ENCODE peak calls at places on chromosomes 5 and 9, in four cellular contexts. W, K, Y and Q are unnamed samples.

GRCh38 chr9:98775831-98776441 is 20.4 kb downstream of the ANKS6 start:
- DNase-seq in W (no peak), K (no peak), Y (peak; percentile 80), Q (peak; percentile 39)

GRCh38 chr5:113340537-113340936 is 94.3 kb downstream of the TSSK1B start:
- DNase-seq in W (no peak), K (no peak), Y (no peak), Q (no peak)

GRCh38 chr5:111641533-111642230 is 115.3 kb downstream of the NREP start:
- DNase-seq in W (no peak), K (no peak), Y (no peak), Q (no peak)

GRCh38 chr5:113652161-113652560 is 138.7 kb downstream of the YTHDC2 start:
- DNase-seq in W (no peak), K (no peak), Y (no peak), Q (no peak)

GRCh38 chr9:98263080-98263479 is 7.6 kb upstream of the TBC1D2 start:
- DNase-seq in W (no peak), K (no peak), Y (no peak), Q (no peak)

GRCh38 chr9:133818444-133818843 is 80.3 kb upstream of the SARDH start:
- DNase-seq in W (no peak), K (no peak), Y (no peak), Q (no peak)

GRCh38 chr5:61311836-61312808 is 19.9 kb upstream of the ZSWIM6 start:
- DNase-seq in W (no peak), K (no peak), Y (no peak), Q (no peak)

GRCh38 chr5:150114773-150115408 is 28.5 kb upstream of the CSF1R start:
- DNase-seq in W (no peak), K (no peak), Y (no peak), Q (peak; percentile 44)

GRCh38 chr5:96714951-96715451 is 52.8 kb downstream of the CAST start:
- DNase-seq in W (peak; percentile 34), K (no peak), Y (peak; percentile 38), Q (peak; percentile 52)

GRCh38 chr5:139482050-139482889 is at the start of gene STING1:
- DNase-seq in W (peak; percentile 55), K (peak; percentile 88), Y (no peak), Q (peak; percentile 70)

GRCh38 chr9:135586601-135587109 is 25.1 kb downstream of the PAEP start:
- DNase-seq in W (no peak), K (peak; percentile 54), Y (no peak), Q (no peak)

GRCh38 chr9:134188421-134189166 is 24.2 kb upstream of the RNU6ATAC start:
- DNase-seq in W (peak; percentile 80), K (peak; percentile 56), Y (no peak), Q (peak; percentile 32)

GRCh38 chr5:76816110-76816831 is 2.6 kb upstream of the F2RL1 start:
- DNase-seq in W (no peak), K (no peak), Y (no peak), Q (no peak)

GRCh38 chr5:76819851-76820280 is 1.0 kb downstream of the F2RL1 start:
- DNase-seq in W (peak; percentile 59), K (peak; percentile 75), Y (peak; percentile 47), Q (no peak)

GRCh38 chr5:76818844-76819831 is at the start of gene F2RL1:
- DNase-seq in W (peak; percentile 91), K (peak; percentile 86), Y (peak; percentile 88), Q (peak; percentile 53)

DNA sequence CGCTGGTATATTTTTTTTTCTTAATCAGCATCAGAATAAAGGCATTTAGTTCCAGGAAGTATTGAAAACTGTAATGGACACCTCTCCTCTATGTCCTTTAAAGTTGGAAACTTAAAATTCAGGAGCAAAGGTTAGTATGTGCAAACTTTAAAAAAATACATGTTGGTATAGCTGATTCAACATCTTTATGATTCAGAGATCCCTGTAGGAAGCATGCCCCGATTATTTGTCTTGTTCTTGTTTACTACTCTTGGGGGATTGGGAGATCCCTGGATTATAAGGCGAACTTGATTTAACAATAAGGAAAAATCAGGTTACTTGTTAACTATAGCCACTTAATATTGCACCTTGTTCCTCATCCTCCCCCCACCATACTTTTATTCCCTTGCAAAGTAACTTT is 1.7 kb downstream of the F2RL1 start:
- DNase-seq in W (no peak), K (no peak), Y (peak; percentile 28), Q (no peak)
- H3K27ac ChIP-seq in W (peak overlapping the region; percentile 70), K (no peak overlapping the region), Y (peak overlapping the region; percentile 94), Q (no peak overlapping the region)

GRCh38 chr5:137344723-137345322 is 154.3 kb downstream of the SPOCK1 start:
- DNase-seq in W (no peak), K (no peak), Y (peak; percentile 18), Q (peak; percentile 59)
- TF ChIP-seq POLR2A in W (no peak), K (no peak), Y (no peak), Q (no peak)

DNA sequence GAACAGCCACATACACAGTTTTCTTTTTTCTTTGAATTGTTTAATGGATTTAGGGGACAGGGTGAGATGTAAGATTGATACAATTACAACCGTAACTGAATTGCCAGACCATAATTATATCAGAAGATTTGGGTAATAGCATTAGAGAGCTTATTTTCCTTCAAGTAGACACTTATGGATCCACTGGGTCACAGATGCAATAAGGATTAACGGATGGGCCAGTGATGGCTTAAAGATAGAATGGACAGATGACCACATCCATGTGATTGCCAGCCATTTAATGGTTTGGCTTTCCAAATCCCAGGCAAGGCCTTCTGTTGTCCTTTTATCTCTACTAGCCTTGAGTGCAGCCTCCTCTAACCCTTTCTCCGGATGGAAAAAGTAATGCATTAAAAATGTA is 94.7 kb upstream of the NUDT12 start:
- DNase-seq in W (no peak), K (no peak), Y (no peak), Q (no peak)
- H3K4me1 ChIP-seq in W (no peaks in the 10 kb centered on the region), K (no peaks in the 10 kb centered on the region), Y (no peaks in the 10 kb centered on the region), Q (no peaks in the 10 kb centered on the region)

GRCh38 chr9:90702431-90702830 is 59.8 kb upstream of the DIRAS2 start:
- DNase-seq in W (no peak), K (no peak), Y (no peak), Q (no peak)

GRCh38 chr9:90706230-90706629 is 63.6 kb upstream of the DIRAS2 start:
- DNase-seq in W (no peak), K (no peak), Y (no peak), Q (no peak)
- H3K27ac ChIP-seq in W (no peak overlapping the region), K (no peak overlapping the region), Y (no peak overlapping the region), Q (no peak overlapping the region)

GRCh38 chr9:20929276-20929675 is 102.2 kb downstream of the HACD4 start:
- DNase-seq in W (no peak), K (no peak), Y (no peak), Q (no peak)

GRCh38 chr9:20930836-20931235 is 100.6 kb downstream of the HACD4 start:
- DNase-seq in W (no peak), K (no peak), Y (no peak), Q (no peak)

GRCh38 chr9:20921362-20921761 is 110.1 kb downstream of the HACD4 start:
- DNase-seq in W (no peak), K (no peak), Y (no peak), Q (no peak)

DNA sequence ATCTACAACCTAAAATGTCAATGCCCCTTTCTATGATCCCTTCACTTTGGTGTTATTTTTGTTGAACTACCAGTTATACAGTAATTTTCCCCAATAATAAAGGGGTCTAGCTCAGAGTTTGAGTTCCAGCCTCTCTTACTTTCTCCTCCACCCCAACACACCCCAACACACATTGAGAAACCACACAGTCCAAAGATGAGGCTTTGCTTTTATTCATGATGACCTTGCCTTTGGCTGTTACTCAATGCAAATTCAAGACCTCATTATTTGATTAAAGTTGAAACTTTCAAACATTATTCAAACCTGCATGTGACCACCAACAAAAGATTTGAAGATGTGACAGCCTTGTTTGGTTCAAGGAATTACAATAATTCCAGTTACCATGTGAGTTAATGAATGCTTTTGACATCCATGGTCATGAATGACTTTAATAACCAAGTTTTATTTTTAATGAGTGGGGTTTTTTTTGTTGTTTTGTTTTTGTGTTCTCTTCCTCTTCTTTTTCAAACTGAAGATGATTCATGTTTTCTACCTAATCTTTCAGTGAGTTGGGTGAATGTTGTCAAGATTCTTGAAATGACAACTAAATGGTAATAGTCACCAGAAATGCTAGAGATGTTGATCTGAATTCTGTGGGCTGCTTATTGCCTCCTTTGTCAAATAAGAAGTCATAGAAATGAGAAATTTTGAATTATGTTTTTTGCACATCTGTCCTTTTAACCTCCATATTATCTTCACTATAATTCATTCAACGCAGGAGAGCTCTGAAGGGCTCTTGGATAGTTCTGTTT is 106.0 kb downstream of the HACD4 start:
- DNase-seq in W (no peak), K (no peak), Y (no peak), Q (no peak)
- TF ChIP-seq POLR2A in W (no peak), K (no peak), Y (no peak), Q (no peak)

GRCh38 chr9:551986-552930 is 289.2 kb upstream of the DMRT1 start:
- DNase-seq in W (no peak), K (no peak), Y (no peak), Q (peak; percentile 58)

GRCh38 chr9:556199-556598 is 285.3 kb upstream of the DMRT1 start:
- DNase-seq in W (no peak), K (no peak), Y (no peak), Q (no peak)

GRCh38 chr9:555493-555892 is 286.0 kb upstream of the DMRT1 start:
- DNase-seq in W (no peak), K (no peak), Y (no peak), Q (no peak)

GRCh38 chr9:557601-558201 is 283.8 kb upstream of the DMRT1 start:
- DNase-seq in W (no peak), K (no peak), Y (peak; percentile 68), Q (no peak)

GRCh38 chr9:556675-557074 is 284.8 kb upstream of the DMRT1 start:
- DNase-seq in W (no peak), K (no peak), Y (no peak), Q (no peak)
- H3K4me1 ChIP-seq in W (no peaks in the 10 kb centered on the region), K (no peaks in the 10 kb centered on the region), Y (peaks cover 61% of the 10 kb centered on the region), Q (peaks cover 11% of the 10 kb centered on the region)

GRCh38 chr9:96047116-96047639 is 171.7 kb downstream of the ERCC6L2 start:
- DNase-seq in W (no peak), K (peak; percentile 61), Y (no peak), Q (no peak)
- H3K27ac ChIP-seq in W (no peak overlapping the region), K (no peak overlapping the region), Y (no peak overlapping the region), Q (no peak overlapping the region)

DNA sequence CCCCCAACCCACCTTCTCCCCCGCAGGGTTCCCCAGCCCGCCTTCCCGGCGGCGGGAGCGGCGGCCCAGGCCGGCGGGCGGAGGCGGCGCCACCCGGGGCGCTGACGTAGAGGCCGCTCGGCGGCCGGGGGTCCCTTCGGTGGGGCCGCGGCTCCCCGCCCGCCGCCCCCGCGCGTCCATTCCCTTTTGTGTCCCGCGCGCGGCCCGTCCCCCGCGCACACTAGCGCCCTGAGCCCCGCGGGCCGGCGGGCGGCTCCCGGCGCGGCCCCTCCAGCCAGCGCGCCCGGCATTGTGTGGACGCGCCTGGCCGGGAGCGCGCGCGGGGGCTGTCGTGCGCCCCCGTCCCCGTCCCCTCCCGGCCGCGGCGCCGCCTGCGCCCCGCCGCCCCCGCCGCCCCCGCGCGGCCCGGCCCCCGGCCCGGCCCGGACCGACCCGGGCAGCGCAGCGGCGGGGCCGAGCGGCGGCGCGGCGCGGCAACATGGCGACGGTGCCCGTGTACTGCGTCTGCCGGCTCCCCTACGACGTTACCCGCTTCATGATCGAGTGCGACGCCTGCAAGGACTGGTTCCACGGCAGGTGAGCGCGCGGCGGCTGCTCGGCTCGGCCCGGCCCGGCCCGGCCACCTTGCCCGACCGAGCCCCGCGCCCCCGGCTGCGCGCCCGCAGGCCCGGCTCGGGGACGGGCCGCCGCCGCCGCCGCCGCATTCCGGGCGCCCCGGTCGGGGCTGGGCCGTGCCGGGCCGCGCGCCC is at the start of gene PHF2:
- DNase-seq in W (no peak), K (peak; percentile 89), Y (peak; percentile 47), Q (peak; percentile 39)
- TF ChIP-seq POLR2A in W (no peak), K (no peak), Y (peak; percentile 26), Q (peak; percentile 64)